ENCODE peak calls at places on chromosome 13, in ten cellular contexts. N, X, S, P, Q, H, A, W, F and B are unnamed samples.

GRCh38 chr13:77136902-77137420 is 110.0 kb upstream of the FBXL3 start:
- DNase-seq in A (no peak), S (no peak), W (no peak), P (no peak), X (no peak), Q (peak; percentile 95), F (no peak), H (no peak), N (no peak), B (no peak)

GRCh38 chr13:44141725-44142539 is 231.7 kb upstream of the SERP2 start:
- DNase-seq in W (peak; percentile 86), H (peak; percentile 83), A (peak; percentile 99), N (peak; percentile 98), Q (peak; percentile 90), F (peak; percentile 96), X (peak; percentile 98), P (peak; percentile 96), S (peak; percentile 99), B (peak; percentile 97)

GRCh38 chr13:109795021-109795420 is 8.6 kb upstream of the IRS2 start:
- DNase-seq in F (no peak), H (no peak), A (no peak), P (no peak), W (no peak), X (no peak), S (no peak), Q (no peak), N (no peak), B (no peak)

GRCh38 chr13:90414691-90415596 is 932.5 kb upstream of the MIR17HG start:
- DNase-seq in A (no peak), Q (peak; percentile 81), F (no peak), P (no peak), N (no peak), W (no peak), H (peak; percentile 18), X (no peak), S (no peak), B (no peak)

GRCh38 chr13:24220086-24220703 is 59.7 kb downstream of the SPATA13 start:
- DNase-seq in X (peak; percentile 63), N (no peak), A (no peak), F (peak; percentile 56), W (no peak), H (peak; percentile 46), Q (peak; percentile 88), S (peak; percentile 83), P (peak; percentile 44), B (peak; percentile 87)

GRCh38 chr13:113495494-113496251 is 5.2 kb upstream of the DCUN1D2 start:
- DNase-seq in N (no peak), Q (peak; percentile 41), A (no peak), W (no peak), S (no peak), P (no peak), H (no peak), X (no peak), F (no peak), B (no peak)

GRCh38 chr13:29435125-29435911 is 160.2 kb downstream of the SLC7A1 start:
- DNase-seq in W (no peak), S (no peak), N (peak; percentile 26), Q (peak; percentile 91), X (peak; percentile 42), H (no peak), A (no peak), F (no peak), P (no peak), B (no peak)

GRCh38 chr13:28564030-28564429 is 69.1 kb upstream of the FLT1 start:
- DNase-seq in F (no peak), S (no peak), N (no peak), H (no peak), A (no peak), W (no peak), P (no peak), Q (no peak), X (no peak), B (no peak)

GRCh38 chr13:75180805-75181455 is 301.0 kb downstream of the TBC1D4 start:
- DNase-seq in H (no peak), S (no peak), W (no peak), P (no peak), F (no peak), Q (peak; percentile 50), X (no peak), A (no peak), N (no peak), B (no peak)

GRCh38 chr13:76213423-76213904 is 577.3 kb downstream of the LMO7 start:
- DNase-seq in A (no peak), N (no peak), Q (no peak), H (no peak), W (no peak), P (no peak), F (no peak), X (no peak), S (no peak), B (no peak)

GRCh38 chr13:29756506-29756905 is 93.9 kb downstream of the UBL3 start:
- DNase-seq in A (no peak), F (no peak), P (no peak), S (no peak), N (no peak), H (no peak), W (no peak), Q (peak; percentile 48), X (no peak), B (no peak)

GRCh38 chr13:58963321-58963720 is 1200.4 kb downstream of the DIAPH3 start:
- DNase-seq in W (no peak), F (no peak), H (no peak), P (no peak), X (no peak), A (no peak), S (no peak), Q (no peak), N (no peak), B (no peak)

GRCh38 chr13:51148223-51148951 is 37.3 kb upstream of the C13orf42 start:
- DNase-seq in X (no peak), S (no peak), A (no peak), W (no peak), Q (no peak), P (no peak), N (no peak), F (no peak), H (no peak), B (no peak)
- TF ChIP-seq POLR2A in X (no peak), S (no peak), A (no peak), W (no peak), Q (no peak), P (no peak), N (no peak), F (no peak), H (no peak), B (no peak)

DNA sequence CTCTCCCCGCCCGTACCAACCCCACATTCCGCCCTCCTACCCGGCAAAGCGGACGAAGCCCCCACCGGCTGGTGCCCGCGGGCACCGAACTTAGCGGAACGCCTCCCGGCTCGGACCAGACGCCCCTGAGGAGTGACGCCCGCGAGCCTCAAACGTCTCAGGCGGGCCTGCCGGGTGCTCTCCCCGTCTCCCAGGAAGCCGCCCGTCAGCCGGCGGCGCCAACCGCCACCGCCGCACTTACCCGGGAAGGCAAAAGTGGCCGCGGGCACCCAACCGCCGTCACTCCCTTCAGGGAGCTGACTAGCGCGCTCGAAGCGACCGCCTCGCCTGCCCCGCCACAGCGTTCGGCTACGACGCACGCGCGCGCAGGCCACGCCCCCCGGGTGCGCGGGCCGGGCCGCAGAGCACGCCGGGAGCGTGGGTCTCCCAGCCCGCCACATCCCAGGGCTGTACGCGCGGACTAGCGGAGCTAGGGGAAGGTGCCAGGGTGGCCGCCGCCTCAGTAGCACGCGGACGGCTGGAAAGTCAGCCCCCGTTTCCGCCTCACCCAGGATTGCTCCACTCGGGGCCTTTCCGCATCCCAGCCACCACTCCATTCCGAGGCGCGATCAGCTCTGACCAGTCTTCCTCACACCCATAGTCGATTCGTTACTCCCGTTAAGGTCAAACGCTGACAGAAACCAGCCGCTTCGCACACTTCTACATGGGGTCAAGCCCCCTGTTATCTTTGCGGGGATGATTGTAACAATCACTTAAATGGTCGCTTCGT is at the start of gene TEX30:
- DNase-seq in A (peak; percentile 95), P (peak; percentile 87), W (peak; percentile 20), N (peak; percentile 73), F (peak; percentile 66), Q (peak; percentile 76), S (peak; percentile 84), X (peak; percentile 80), H (peak; percentile 51), B (peak; percentile 90)
- TF ChIP-seq POLR2A in A (no peak), P (peak; percentile 95), W (peak; percentile 93), N (peak; percentile 86), F (peak; percentile 63), Q (peak; percentile 92), S (peak; percentile 84), X (peak; percentile 92), H (peak; percentile 91), B (peak; percentile 98)

DNA sequence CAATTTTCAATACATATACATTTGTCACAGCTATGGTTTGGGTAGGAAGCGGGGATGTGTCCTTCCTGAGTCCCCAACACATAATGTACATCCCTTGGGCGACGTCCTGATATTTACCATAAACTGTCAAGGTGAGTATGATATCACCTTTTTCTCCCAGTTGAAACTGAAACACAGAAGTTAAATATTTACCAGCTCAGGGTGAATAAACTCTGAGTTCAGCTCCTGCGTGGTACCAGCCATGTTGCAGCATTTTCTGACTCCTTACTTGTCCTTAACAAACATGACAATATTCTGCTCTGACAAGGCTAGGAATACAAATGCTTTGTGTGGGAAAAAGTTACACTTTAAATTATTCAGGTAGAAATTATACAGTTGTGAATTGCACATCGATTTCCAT is 294.2 kb downstream of the TEX29 start:
- DNase-seq in Q (no peak), P (no peak), N (no peak), H (no peak), F (no peak), A (peak; percentile 3), X (no peak), W (no peak), S (peak; percentile 39), B (no peak)
- TF ChIP-seq POLR2A in Q (no peak), P (no peak), N (no peak), H (no peak), F (no peak), A (no peak), X (no peak), W (no peak), S (no peak), B (no peak)

GRCh38 chr13:20702945-20703784 is at the start of gene IL17D:
- DNase-seq in A (peak; percentile 79), H (no peak), N (no peak), F (no peak), W (no peak), P (peak; percentile 66), S (peak; percentile 32), Q (no peak), X (no peak), B (peak; percentile 59)

GRCh38 chr13:20706661-20707060 is 3.2 kb downstream of the IL17D start:
- DNase-seq in A (no peak), P (no peak), N (no peak), H (no peak), W (no peak), X (no peak), Q (no peak), S (no peak), F (no peak), B (no peak)

GRCh38 chr13:20704459-20705069 is 1.1 kb downstream of the IL17D start:
- DNase-seq in P (no peak), N (no peak), A (no peak), X (no peak), S (no peak), F (no peak), H (no peak), Q (no peak), W (no peak), B (no peak)

GRCh38 chr13:20702530-20702929 is 969 bp upstream of the IL17D start:
- DNase-seq in S (no peak), H (no peak), N (no peak), W (no peak), P (no peak), A (no peak), Q (peak; percentile 28), X (no peak), F (no peak), B (no peak)

GRCh38 chr13:20703785-20704458 is 423 bp downstream of the IL17D start:
- DNase-seq in H (peak; percentile 75), F (peak; percentile 64), N (peak; percentile 65), Q (peak; percentile 82), X (peak; percentile 73), W (peak; percentile 15), A (peak; percentile 92), S (peak; percentile 91), P (peak; percentile 94), B (peak; percentile 85)
- TF ChIP-seq POLR2A in H (peak; percentile 17), F (peak; percentile 25), N (peak; percentile 44), Q (peak; percentile 29), X (peak; percentile 77), W (peak; percentile 33), A (no peak), S (peak; percentile 58), P (no peak), B (no peak)